ENCODE peak calls at places on chromosomes 4 and X, in eight cellular contexts. K, W, Z, P, U, N, C and H are unnamed samples.
A peak's percentile ranks its signal among the peaks of the same experiment; 100 is the strongest.

GRCh38 chrX:130984782-130985181 is 73.4 kb upstream of the ARHGAP36 start:
- ATAC-seq in K (no peak), W (no peak), Z (no peak), P (no peak), U (no peak), N (no peak), C (no peak), H (no peak)

GRCh38 chr4:101042847-101043246 is 304.5 kb downstream of the PPP3CA start:
- ATAC-seq in K (no peak), W (no peak), Z (no peak), P (no peak), U (no peak), N (no peak), C (no peak), H (no peak)

GRCh38 chr4:168618577-168619265 is 121.9 kb downstream of the PALLD start:
- ATAC-seq in K (peak; percentile 69), W (no peak), Z (no peak), P (no peak), U (peak; percentile 79), N (peak; percentile 80), C (peak; percentile 14), H (no peak)

GRCh38 chrX:153226344-153227190 is 47.5 kb downstream of the MAGEA1 start:
- ATAC-seq in K (no peak), W (no peak), Z (peak; percentile 83), P (no peak), U (peak; percentile 97), N (peak; percentile 91), C (peak; percentile 94), H (peak; percentile 65)

GRCh38 chr4:26786916-26787315 is 73.7 kb upstream of the STIM2 start:
- ATAC-seq in K (no peak), W (no peak), Z (no peak), P (no peak), U (no peak), N (no peak), C (no peak), H (no peak)

GRCh38 chr4:40967550-40967949 is 217.8 kb downstream of the NSUN7 start:
- ATAC-seq in K (no peak), W (no peak), Z (no peak), P (no peak), U (no peak), N (no peak), C (no peak), H (peak; percentile 57)

GRCh38 chrX:109773374-109773773 is 40.3 kb upstream of the ACSL4 start:
- ATAC-seq in K (no peak), W (no peak), Z (no peak), P (no peak), U (no peak), N (no peak), C (no peak), H (no peak)

GRCh38 chr4:25410820-25411529 is 33.9 kb downstream of the ANAPC4 start:
- ATAC-seq in K (no peak), W (peak; percentile 56), Z (no peak), P (no peak), U (no peak), N (no peak), C (no peak), H (no peak)

GRCh38 chr4:113371061-113371460 is 321.6 kb downstream of the ANK2 start:
- ATAC-seq in K (no peak), W (no peak), Z (no peak), P (no peak), U (no peak), N (no peak), C (no peak), H (no peak)

GRCh38 chr4:76090241-76090691 is 15.8 kb downstream of the ART3 start:
- ATAC-seq in K (peak; percentile 30), W (peak; percentile 37), Z (peak; percentile 85), P (no peak), U (peak; percentile 93), N (peak; percentile 85), C (peak; percentile 83), H (peak; percentile 70)

GRCh38 chrX:15911729-15912550 is 57.3 kb upstream of the AP1S2 start:
- ATAC-seq in K (no peak), W (peak; percentile 49), Z (peak; percentile 67), P (no peak), U (peak; percentile 84), N (peak; percentile 71), C (no peak), H (peak; percentile 51)

GRCh38 chr4:74408639-74409038 is 36.3 kb upstream of the AREG start:
- ATAC-seq in K (no peak), W (no peak), Z (no peak), P (no peak), U (no peak), N (no peak), C (peak; percentile 73), H (no peak)

GRCh38 chrX:41516995-41517660 is 70.0 kb downstream of the NYX start:
- ATAC-seq in K (no peak), W (no peak), Z (no peak), P (no peak), U (no peak), N (no peak), C (no peak), H (no peak)

GRCh38 chrX:72123471-72124185 is 8.1 kb downstream of the RTL5 start:
- ATAC-seq in K (peak; percentile 23), W (no peak), Z (no peak), P (no peak), U (peak; percentile 44), N (peak; percentile 47), C (no peak), H (peak; percentile 35)

GRCh38 chrX:129717902-129718301 is 20.9 kb upstream of the XPNPEP2 start:
- ATAC-seq in K (no peak), W (no peak), Z (no peak), P (no peak), U (no peak), N (no peak), C (peak; percentile 70), H (peak; percentile 35)

GRCh38 chr4:123363729-123364128 is 32.9 kb upstream of the SPRY1 start:
- ATAC-seq in K (no peak), W (no peak), Z (no peak), P (no peak), U (no peak), N (no peak), C (no peak), H (no peak)

GRCh38 chrX:154321624-154322023 is 26.0 kb downstream of the TKTL1 start:
- ATAC-seq in K (peak; percentile 67), W (peak; percentile 57), Z (no peak), P (no peak), U (no peak), N (peak; percentile 14), C (no peak), H (no peak)

GRCh38 chr4:110195561-110196205 is 2.7 kb downstream of the ELOVL6 start:
- ATAC-seq in K (no peak), W (no peak), Z (no peak), P (no peak), U (no peak), N (peak; percentile 1), C (peak; percentile 2), H (no peak)

GRCh38 chr4:156084312-156084811 is 130.7 kb upstream of the CTSO start:
- ATAC-seq in K (no peak), W (no peak), Z (no peak), P (no peak), U (no peak), N (no peak), C (no peak), H (no peak)

GRCh38 chr4:6693274-6694176 is at the start of gene S100P:
- ATAC-seq in K (no peak), W (no peak), Z (no peak), P (no peak), U (peak; percentile 4), N (no peak), C (no peak), H (no peak)
- H3K4me1 ChIP-seq in K (peaks cover 6% of the 10 kb centered on the region), W (peaks cover 38% of the 10 kb centered on the region), Z (peaks cover 26% of the 10 kb centered on the region), P (peaks cover 93% of the 10 kb centered on the region), U (peaks cover 37% of the 10 kb centered on the region), N (peaks cover 82% of the 10 kb centered on the region), C (peaks cover 22% of the 10 kb centered on the region), H (no peaks in the 10 kb centered on the region)

GRCh38 chr4:7893539-7893938 is 46.1 kb downstream of the AFAP1 start:
- ATAC-seq in K (no peak), W (no peak), Z (no peak), P (no peak), U (no peak), N (no peak), C (no peak), H (no peak)

GRCh38 chr4:7894098-7894676 is 45.5 kb downstream of the AFAP1 start:
- ATAC-seq in K (no peak), W (no peak), Z (no peak), P (no peak), U (no peak), N (no peak), C (peak; percentile 78), H (peak; percentile 10)

GRCh38 chr4:7894677-7895181 is 44.9 kb downstream of the AFAP1 start:
- ATAC-seq in K (no peak), W (no peak), Z (no peak), P (no peak), U (no peak), N (no peak), C (no peak), H (no peak)

GRCh38 chr4:7890635-7891393 is 48.8 kb downstream of the AFAP1 start:
- ATAC-seq in K (no peak), W (no peak), Z (no peak), P (no peak), U (no peak), N (no peak), C (peak; percentile 67), H (no peak)

DNA sequence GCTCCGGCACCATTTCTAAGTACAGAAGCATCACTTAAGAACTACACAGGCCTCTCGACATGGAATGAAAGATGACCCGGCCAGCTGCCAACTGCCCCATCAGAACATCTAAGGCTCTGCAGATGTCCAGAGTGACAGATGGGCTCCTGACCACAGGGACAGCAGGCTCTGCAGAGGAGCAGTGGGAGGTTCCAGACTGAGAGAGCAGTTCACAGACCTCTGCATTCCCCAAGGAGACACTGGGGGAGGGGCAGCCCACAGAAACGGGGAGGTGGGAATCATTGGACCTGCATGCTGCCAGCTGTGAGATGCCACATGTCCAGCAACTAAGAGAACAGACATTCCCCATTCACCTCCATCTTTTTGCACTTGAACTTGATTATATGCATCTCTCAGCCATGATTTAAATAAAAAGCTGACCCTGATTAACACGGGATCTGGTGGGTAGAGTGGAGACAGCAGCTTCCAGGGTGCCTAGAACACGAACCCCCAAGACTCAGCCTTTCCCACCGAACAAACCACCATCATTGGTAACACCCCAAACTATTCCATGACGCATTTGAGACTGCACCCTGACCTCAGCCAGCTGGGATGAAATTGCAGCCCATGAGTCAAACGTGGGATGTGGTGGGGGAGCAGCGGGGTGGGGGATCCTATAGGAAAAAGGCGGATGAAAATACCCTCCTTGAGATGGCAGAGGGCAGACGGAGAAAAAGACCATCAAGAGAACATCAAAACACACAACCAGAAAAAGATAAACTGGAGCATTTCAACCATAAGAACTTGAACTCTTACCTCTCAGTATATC is 47.2 kb downstream of the AFAP1 start:
- ATAC-seq in K (no peak), W (no peak), Z (no peak), P (no peak), U (no peak), N (peak; percentile 36), C (no peak), H (no peak)
- H3K4me1 ChIP-seq in K (no peaks in the 10 kb centered on the region), W (no peaks in the 10 kb centered on the region), Z (no peaks in the 10 kb centered on the region), P (no peaks in the 10 kb centered on the region), U (peaks cover 7% of the 10 kb centered on the region), N (no peaks in the 10 kb centered on the region), C (peaks cover 54% of the 10 kb centered on the region), H (no peaks in the 10 kb centered on the region)

GRCh38 chr4:10101559-10102192 is 14.9 kb downstream of the WDR1 start:
- ATAC-seq in K (no peak), W (no peak), Z (no peak), P (no peak), U (no peak), N (no peak), C (no peak), H (peak; percentile 17)
- H3K4me1 ChIP-seq in K (peaks cover 61% of the 10 kb centered on the region), W (no peaks in the 10 kb centered on the region), Z (peaks cover 28% of the 10 kb centered on the region), P (peaks cover 97% of the 10 kb centered on the region), U (peaks cover 52% of the 10 kb centered on the region), N (peaks cover 92% of the 10 kb centered on the region), C (peaks cover 53% of the 10 kb centered on the region), H (peaks cover 100% of the 10 kb centered on the region)

GRCh38 chr4:184453402-184454160 is 20.8 kb downstream of the IRF2 start:
- ATAC-seq in K (no peak), W (peak; percentile 80), Z (peak; percentile 59), P (peak; percentile 98), U (peak; percentile 93), N (peak; percentile 88), C (peak; percentile 98), H (peak; percentile 53)
- H3K4me1 ChIP-seq in K (peaks cover 55% of the 10 kb centered on the region), W (peaks cover 29% of the 10 kb centered on the region), Z (peaks cover 25% of the 10 kb centered on the region), P (peaks cover 35% of the 10 kb centered on the region), U (peaks cover 56% of the 10 kb centered on the region), N (peaks cover 88% of the 10 kb centered on the region), C (peaks cover 30% of the 10 kb centered on the region), H (peaks cover 96% of the 10 kb centered on the region)